ENCODE peak calls at places on chromosomes 16 and 17, in eight cellular contexts. One of them, this sample, is unnamed.

GRCh38 chr16:66427036-66427446 is at the start of gene BEAN1:
- DNase-seq in spleen: no peak
- DNase-seq in AG09309: no peak
- DNase-seq in WTC11: peak
- DNase-seq in GM13976: no peak
- DNase-seq in neural progenitor cell: peak
- DNase-seq in OCI-LY7: no peak
- DNase-seq in breast epithelium: no peak
- DNase-seq in this sample: no peak

GRCh38 chr17:82475458-82475857 is 16.9 kb downstream of the NARF start:
- DNase-seq in spleen: no peak
- DNase-seq in GM13976: no peak
- DNase-seq in neural progenitor cell: no peak
- DNase-seq in breast epithelium: no peak
- DNase-seq in OCI-LY7: no peak
- DNase-seq in AG09309: no peak
- DNase-seq in WTC11: no peak
- DNase-seq in this sample: no peak

GRCh38 chr16:87926246-87927194 is 9.8 kb downstream of the CA5A start:
- DNase-seq in spleen: peak
- DNase-seq in AG09309: no peak
- DNase-seq in GM13976: peak
- DNase-seq in OCI-LY7: no peak
- DNase-seq in breast epithelium: no peak
- DNase-seq in WTC11: no peak
- DNase-seq in neural progenitor cell: no peak
- DNase-seq in this sample: peak

GRCh38 chr17:82019905-82020873 is 2.5 kb downstream of the CENPX start:
- DNase-seq in GM13976: peak
- DNase-seq in neural progenitor cell: peak
- DNase-seq in OCI-LY7: peak
- DNase-seq in spleen: peak
- DNase-seq in breast epithelium: no peak
- DNase-seq in WTC11: peak
- DNase-seq in AG09309: no peak
- DNase-seq in this sample: peak

GRCh38 chr16:65547799-65548446 is 426.1 kb upstream of the CDH11 start:
- DNase-seq in GM13976: no peak
- DNase-seq in breast epithelium: no peak
- DNase-seq in WTC11: no peak
- DNase-seq in AG09309: peak
- DNase-seq in spleen: no peak
- DNase-seq in neural progenitor cell: peak
- DNase-seq in OCI-LY7: no peak
- DNase-seq in this sample: no peak

GRCh38 chr17:29390856-29391631 is 881 bp downstream of the TAOK1 start:
- DNase-seq in GM13976: no peak
- DNase-seq in OCI-LY7: peak
- DNase-seq in spleen: peak
- DNase-seq in WTC11: peak
- DNase-seq in AG09309: no peak
- DNase-seq in neural progenitor cell: peak
- DNase-seq in breast epithelium: no peak
- DNase-seq in this sample: no peak

GRCh38 chr17:82126479-82127314 is 28.7 kb upstream of the FASN start:
- DNase-seq in WTC11: no peak
- DNase-seq in breast epithelium: no peak
- DNase-seq in AG09309: no peak
- DNase-seq in neural progenitor cell: no peak
- DNase-seq in spleen: no peak
- DNase-seq in GM13976: no peak
- DNase-seq in OCI-LY7: peak
- DNase-seq in this sample: no peak

GRCh38 chr17:77649717-77650211 is 308.7 kb upstream of the TNRC6C start:
- DNase-seq in AG09309: peak
- DNase-seq in neural progenitor cell: no peak
- DNase-seq in OCI-LY7: peak
- DNase-seq in spleen: peak
- DNase-seq in WTC11: no peak
- DNase-seq in GM13976: no peak
- DNase-seq in breast epithelium: no peak
- DNase-seq in this sample: no peak

GRCh38 chr17:80124351-80124981 is 22.5 kb downstream of the EIF4A3 start:
- DNase-seq in neural progenitor cell: peak
- DNase-seq in breast epithelium: peak
- DNase-seq in WTC11: peak
- DNase-seq in AG09309: no peak
- DNase-seq in OCI-LY7: no peak
- DNase-seq in GM13976: peak
- DNase-seq in spleen: no peak
- DNase-seq in this sample: no peak

GRCh38 chr17:61862105-61862574 is 1.2 kb downstream of the BRIP1 start:
- DNase-seq in GM13976: no peak
- DNase-seq in WTC11: no peak
- DNase-seq in spleen: no peak
- DNase-seq in AG09309: no peak
- DNase-seq in breast epithelium: no peak
- DNase-seq in neural progenitor cell: no peak
- DNase-seq in OCI-LY7: peak
- DNase-seq in this sample: no peak

GRCh38 chr17:2192367-2193028 is 111.1 kb downstream of the SMG6 start:
- DNase-seq in AG09309: peak
- DNase-seq in WTC11: no peak
- DNase-seq in OCI-LY7: peak
- DNase-seq in spleen: peak
- DNase-seq in neural progenitor cell: no peak
- DNase-seq in breast epithelium: no peak
- DNase-seq in GM13976: no peak
- DNase-seq in this sample: no peak

GRCh38 chr16:88309174-88309904 is 73.4 kb upstream of the ZNF469 start:
- DNase-seq in neural progenitor cell: no peak
- DNase-seq in OCI-LY7: no peak
- DNase-seq in WTC11: no peak
- DNase-seq in GM13976: no peak
- DNase-seq in breast epithelium: no peak
- DNase-seq in AG09309: no peak
- DNase-seq in spleen: no peak
- DNase-seq in this sample: no peak

GRCh38 chr17:5837055-5837491 is 233.1 kb upstream of the WSCD1 start:
- DNase-seq in GM13976: no peak
- DNase-seq in neural progenitor cell: no peak
- DNase-seq in breast epithelium: peak
- DNase-seq in spleen: no peak
- DNase-seq in AG09309: no peak
- DNase-seq in WTC11: no peak
- DNase-seq in OCI-LY7: no peak
- DNase-seq in this sample: no peak

DNA sequence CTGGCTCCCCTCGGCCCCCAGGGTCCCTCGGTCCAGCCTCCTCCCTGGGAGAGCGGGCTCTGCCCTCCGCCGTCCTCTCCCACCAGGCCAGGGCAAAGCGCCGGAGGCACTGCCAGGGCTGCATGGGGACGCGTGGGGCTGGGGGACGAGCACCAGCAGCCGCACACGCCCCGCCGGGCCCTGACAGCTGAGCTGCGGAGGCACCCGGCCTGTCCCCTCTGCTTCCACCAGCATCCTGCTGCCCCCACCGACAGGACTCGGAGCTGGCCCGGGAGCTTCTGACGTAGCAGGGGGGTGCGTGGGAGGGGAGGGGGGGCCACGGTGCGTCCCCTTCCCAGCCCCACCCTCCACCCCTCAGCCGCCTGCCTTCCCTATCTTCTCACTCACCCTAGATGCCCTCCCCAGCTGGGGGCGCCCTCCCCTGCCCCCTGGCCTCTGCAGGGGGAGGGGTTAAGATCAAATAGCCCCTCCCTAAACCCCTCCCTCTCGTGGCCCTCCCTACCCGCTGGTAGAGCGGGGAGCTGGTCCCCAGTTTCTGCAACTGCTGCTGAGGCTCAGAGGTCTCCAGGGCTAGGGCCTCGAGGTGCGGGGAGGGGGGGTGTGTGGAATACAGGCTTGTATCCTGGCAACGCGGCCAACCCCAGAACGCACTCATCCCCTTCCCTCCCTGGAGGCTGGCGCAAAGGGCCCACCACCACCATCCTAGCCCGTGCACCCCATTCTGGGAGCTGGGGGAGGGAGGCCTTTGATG is 1.1 kb downstream of the SRCIN1 start:
- DNase-seq in AG09309: no peak
- DNase-seq in WTC11: peak
- DNase-seq in neural progenitor cell: peak
- DNase-seq in breast epithelium: no peak
- DNase-seq in OCI-LY7: peak
- DNase-seq in GM13976: peak
- DNase-seq in spleen: no peak
- DNase-seq in this sample: peak
- TF ChIP-seq CTCF in AG09309: no peak
- TF ChIP-seq CTCF in WTC11: peak
- TF ChIP-seq CTCF in neural progenitor cell: peak
- TF ChIP-seq CTCF in breast epithelium: no peak
- TF ChIP-seq CTCF in OCI-LY7: peak
- TF ChIP-seq CTCF in GM13976: no peak
- TF ChIP-seq CTCF in spleen: no peak
- TF ChIP-seq CTCF in this sample: no peak

GRCh38 chr16:67910162-67910561 is 17.1 kb downstream of the PSKH1 start:
- DNase-seq in breast epithelium: no peak
- DNase-seq in neural progenitor cell: no peak
- DNase-seq in GM13976: no peak
- DNase-seq in WTC11: no peak
- DNase-seq in spleen: no peak
- DNase-seq in OCI-LY7: peak
- DNase-seq in AG09309: peak
- DNase-seq in this sample: no peak
- TF ChIP-seq CTCF in breast epithelium: no peak
- TF ChIP-seq CTCF in neural progenitor cell: no peak
- TF ChIP-seq CTCF in GM13976: no peak
- TF ChIP-seq CTCF in WTC11: no peak
- TF ChIP-seq CTCF in spleen: no peak
- TF ChIP-seq CTCF in OCI-LY7: no peak
- TF ChIP-seq CTCF in AG09309: no peak
- TF ChIP-seq CTCF in this sample: no peak

GRCh38 chr16:15054357-15055140 is 1.3 kb downstream of the NTAN1 start:
- DNase-seq in spleen: no peak
- DNase-seq in AG09309: no peak
- DNase-seq in WTC11: no peak
- DNase-seq in neural progenitor cell: no peak
- DNase-seq in GM13976: no peak
- DNase-seq in OCI-LY7: no peak
- DNase-seq in breast epithelium: no peak
- DNase-seq in this sample: no peak

GRCh38 chr16:15057755-15058417 is 2.0 kb upstream of the NTAN1 start:
- DNase-seq in spleen: no peak
- DNase-seq in breast epithelium: no peak
- DNase-seq in GM13976: no peak
- DNase-seq in WTC11: no peak
- DNase-seq in OCI-LY7: no peak
- DNase-seq in AG09309: no peak
- DNase-seq in neural progenitor cell: no peak
- DNase-seq in this sample: no peak

GRCh38 chr16:15052747-15053476 is 3.0 kb downstream of the NTAN1 start:
- DNase-seq in WTC11: no peak
- DNase-seq in neural progenitor cell: no peak
- DNase-seq in AG09309: no peak
- DNase-seq in breast epithelium: no peak
- DNase-seq in GM13976: no peak
- DNase-seq in OCI-LY7: no peak
- DNase-seq in spleen: no peak
- DNase-seq in this sample: no peak

GRCh38 chr16:15053904-15054303 is 2.0 kb downstream of the NTAN1 start:
- DNase-seq in breast epithelium: no peak
- DNase-seq in neural progenitor cell: no peak
- DNase-seq in WTC11: no peak
- DNase-seq in AG09309: no peak
- DNase-seq in spleen: no peak
- DNase-seq in GM13976: no peak
- DNase-seq in OCI-LY7: no peak
- DNase-seq in this sample: no peak

DNA sequence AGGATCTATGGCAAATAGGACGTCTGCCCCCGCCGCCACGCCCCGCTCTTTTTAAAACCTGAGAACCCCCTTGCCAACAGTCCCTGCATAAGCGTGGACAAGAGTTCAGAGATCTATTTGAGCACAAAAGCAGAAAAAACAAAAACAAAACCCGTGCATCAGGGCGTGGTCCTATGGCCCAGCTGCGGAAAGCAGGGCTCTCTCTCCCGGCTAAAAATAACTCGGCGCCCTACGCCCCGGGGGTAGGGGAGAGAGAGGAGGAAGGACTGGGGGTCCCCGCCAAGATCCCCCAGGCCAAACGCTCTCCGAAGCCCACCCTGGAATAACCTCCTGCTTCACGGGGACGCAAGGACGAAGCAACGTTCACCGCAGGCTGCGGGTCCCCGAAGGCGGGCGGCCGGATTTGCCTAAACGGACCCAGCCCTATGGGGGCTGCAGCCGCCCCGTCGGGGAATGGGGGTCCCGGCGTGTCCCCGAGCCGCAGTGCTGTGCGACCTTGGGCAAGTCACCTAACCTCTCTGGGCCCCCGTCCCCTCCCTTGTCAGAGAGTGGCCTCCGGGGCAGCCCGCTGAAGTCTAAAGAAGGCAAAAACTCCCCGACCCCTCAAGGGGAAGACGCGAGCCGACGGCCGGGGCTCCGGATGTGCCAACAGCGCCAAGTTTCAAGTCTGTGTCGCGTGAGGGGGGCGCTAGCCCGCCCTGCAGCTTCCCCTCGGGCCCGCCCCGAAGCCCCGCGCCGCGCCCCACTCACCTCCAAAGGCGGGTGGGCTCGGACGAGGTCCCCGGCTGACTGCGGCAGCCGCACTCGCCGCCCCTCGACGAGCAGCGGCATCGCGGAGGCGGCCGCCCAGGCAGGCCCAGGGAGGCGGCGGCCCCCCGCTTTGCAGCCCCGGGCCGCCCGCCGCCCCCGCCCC is 477 bp downstream of the NTAN1 start:
- DNase-seq in AG09309: no peak
- DNase-seq in breast epithelium: no peak
- DNase-seq in WTC11: peak
- DNase-seq in GM13976: no peak
- DNase-seq in neural progenitor cell: peak
- DNase-seq in spleen: peak
- DNase-seq in OCI-LY7: peak
- DNase-seq in this sample: no peak
- TF ChIP-seq CTCF in AG09309: no peak
- TF ChIP-seq CTCF in breast epithelium: no peak
- TF ChIP-seq CTCF in WTC11: peak
- TF ChIP-seq CTCF in GM13976: no peak
- TF ChIP-seq CTCF in neural progenitor cell: peak
- TF ChIP-seq CTCF in spleen: no peak
- TF ChIP-seq CTCF in OCI-LY7: peak
- TF ChIP-seq CTCF in this sample: peak

DNA sequence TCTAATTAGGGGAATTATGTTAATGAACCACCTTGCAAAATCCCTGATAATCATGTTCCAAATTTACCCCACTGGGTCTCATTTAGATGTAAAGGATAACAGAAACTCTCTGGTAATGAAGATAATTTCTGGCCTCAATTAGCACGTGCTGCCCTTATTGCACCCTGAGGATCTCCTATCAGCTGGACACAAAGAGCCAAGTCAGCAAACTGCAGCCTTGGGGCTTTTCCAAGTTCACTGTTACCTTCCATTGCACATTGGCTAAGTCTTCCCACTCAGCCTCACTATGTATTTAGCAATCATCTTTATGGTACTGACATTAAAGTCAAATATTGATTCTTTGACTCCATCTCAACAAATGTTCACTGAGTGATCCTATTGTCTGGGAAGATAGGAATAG is 78.1 kb downstream of the GP2 start:
- DNase-seq in WTC11: no peak
- DNase-seq in AG09309: no peak
- DNase-seq in neural progenitor cell: no peak
- DNase-seq in spleen: no peak
- DNase-seq in OCI-LY7: no peak
- DNase-seq in breast epithelium: no peak
- DNase-seq in GM13976: no peak
- DNase-seq in this sample: no peak
- TF ChIP-seq CTCF in WTC11: no peak
- TF ChIP-seq CTCF in AG09309: no peak
- TF ChIP-seq CTCF in neural progenitor cell: no peak
- TF ChIP-seq CTCF in spleen: no peak
- TF ChIP-seq CTCF in OCI-LY7: no peak
- TF ChIP-seq CTCF in breast epithelium: no peak
- TF ChIP-seq CTCF in GM13976: no peak
- TF ChIP-seq CTCF in this sample: no peak

This sample was measured in GM10248.